ENCODE peak calls at places on chromosomes 5 and 9, in nine cellular contexts. One of them, this sample, is unnamed.

GRCh38 chr5:149175346-149176113 is 34.2 kb downstream of the ABLIM3 start:
- DNase-seq in small intestine: no peak
- DNase-seq in body of pancreas: no peak
- DNase-seq in A549: no peak
- DNase-seq in endodermal cell: no peak
- DNase-seq in brain microvascular endothelial cell: no peak
- DNase-seq in CD4-positive, alpha-beta memory T cell: no peak
- DNase-seq in right cardiac atrium: peak; percentile 91
- DNase-seq in SK-N-SH: no peak
- DNase-seq in this sample: no peak

GRCh38 chr9:93686127-93686879 is 109.9 kb downstream of the PHF2 start:
- DNase-seq in small intestine: no peak
- DNase-seq in body of pancreas: no peak
- DNase-seq in A549: no peak
- DNase-seq in endodermal cell: peak; percentile 29
- DNase-seq in brain microvascular endothelial cell: no peak
- DNase-seq in CD4-positive, alpha-beta memory T cell: no peak
- DNase-seq in right cardiac atrium: no peak
- DNase-seq in SK-N-SH: no peak
- DNase-seq in this sample: no peak

GRCh38 chr5:81721049-81721448 is 29.8 kb downstream of the SSBP2 start:
- DNase-seq in small intestine: no peak
- DNase-seq in body of pancreas: no peak
- DNase-seq in A549: no peak
- DNase-seq in endodermal cell: no peak
- DNase-seq in brain microvascular endothelial cell: no peak
- DNase-seq in CD4-positive, alpha-beta memory T cell: no peak
- DNase-seq in right cardiac atrium: no peak
- DNase-seq in SK-N-SH: no peak
- DNase-seq in this sample: no peak

GRCh38 chr5:38445374-38446028 is 110.9 kb downstream of the LIFR start:
- DNase-seq in small intestine: no peak
- DNase-seq in body of pancreas: no peak
- DNase-seq in A549: no peak
- DNase-seq in endodermal cell: peak; percentile 58
- DNase-seq in brain microvascular endothelial cell: no peak
- DNase-seq in CD4-positive, alpha-beta memory T cell: no peak
- DNase-seq in right cardiac atrium: peak; percentile 82
- DNase-seq in SK-N-SH: no peak
- DNase-seq in this sample: no peak

GRCh38 chr5:145495741-145496140 is 339.4 kb downstream of the PRELID2 start:
- DNase-seq in small intestine: peak; percentile 72
- DNase-seq in body of pancreas: peak; percentile 25
- DNase-seq in A549: peak; percentile 41
- DNase-seq in endodermal cell: no peak
- DNase-seq in brain microvascular endothelial cell: peak; percentile 96
- DNase-seq in CD4-positive, alpha-beta memory T cell: no peak
- DNase-seq in right cardiac atrium: no peak
- DNase-seq in SK-N-SH: no peak
- DNase-seq in this sample: peak; percentile 46

GRCh38 chr5:113950186-113950585 is 411.7 kb upstream of the KCNN2 start:
- DNase-seq in small intestine: no peak
- DNase-seq in body of pancreas: no peak
- DNase-seq in A549: no peak
- DNase-seq in endodermal cell: no peak
- DNase-seq in brain microvascular endothelial cell: no peak
- DNase-seq in CD4-positive, alpha-beta memory T cell: no peak
- DNase-seq in right cardiac atrium: no peak
- DNase-seq in SK-N-SH: no peak
- DNase-seq in this sample: no peak

GRCh38 chr5:166503506-166503905 is 1787.9 kb upstream of the WWC1 start:
- DNase-seq in small intestine: no peak
- DNase-seq in body of pancreas: no peak
- DNase-seq in A549: no peak
- DNase-seq in endodermal cell: no peak
- DNase-seq in brain microvascular endothelial cell: no peak
- DNase-seq in CD4-positive, alpha-beta memory T cell: no peak
- DNase-seq in right cardiac atrium: no peak
- DNase-seq in SK-N-SH: peak; percentile 6
- DNase-seq in this sample: no peak

GRCh38 chr9:20363233-20363632 is 259.1 kb downstream of the MLLT3 start:
- DNase-seq in small intestine: no peak
- DNase-seq in body of pancreas: no peak
- DNase-seq in A549: no peak
- DNase-seq in endodermal cell: peak; percentile 51
- DNase-seq in brain microvascular endothelial cell: no peak
- DNase-seq in CD4-positive, alpha-beta memory T cell: no peak
- DNase-seq in right cardiac atrium: no peak
- DNase-seq in SK-N-SH: no peak
- DNase-seq in this sample: no peak

GRCh38 chr9:104970588-104970987 is 42.6 kb upstream of the ABCA1 start:
- DNase-seq in small intestine: no peak
- DNase-seq in body of pancreas: no peak
- DNase-seq in A549: no peak
- DNase-seq in endodermal cell: no peak
- DNase-seq in brain microvascular endothelial cell: no peak
- DNase-seq in CD4-positive, alpha-beta memory T cell: no peak
- DNase-seq in right cardiac atrium: no peak
- DNase-seq in SK-N-SH: no peak
- DNase-seq in this sample: no peak

GRCh38 chr9:104972242-104972866 is 44.4 kb upstream of the ABCA1 start:
- DNase-seq in small intestine: no peak
- DNase-seq in body of pancreas: no peak
- DNase-seq in A549: no peak
- DNase-seq in endodermal cell: no peak
- DNase-seq in brain microvascular endothelial cell: no peak
- DNase-seq in CD4-positive, alpha-beta memory T cell: no peak
- DNase-seq in right cardiac atrium: no peak
- DNase-seq in SK-N-SH: no peak
- DNase-seq in this sample: no peak

GRCh38 chr9:104969116-104969515 is 41.2 kb upstream of the ABCA1 start:
- DNase-seq in small intestine: no peak
- DNase-seq in body of pancreas: no peak
- DNase-seq in A549: no peak
- DNase-seq in endodermal cell: peak; percentile 81
- DNase-seq in brain microvascular endothelial cell: no peak
- DNase-seq in CD4-positive, alpha-beta memory T cell: no peak
- DNase-seq in right cardiac atrium: no peak
- DNase-seq in SK-N-SH: no peak
- DNase-seq in this sample: no peak

GRCh38 chr9:104971521-104971920 is 43.6 kb upstream of the ABCA1 start:
- DNase-seq in small intestine: no peak
- DNase-seq in body of pancreas: no peak
- DNase-seq in A549: no peak
- DNase-seq in endodermal cell: peak; percentile 51
- DNase-seq in brain microvascular endothelial cell: no peak
- DNase-seq in CD4-positive, alpha-beta memory T cell: no peak
- DNase-seq in right cardiac atrium: no peak
- DNase-seq in SK-N-SH: no peak
- DNase-seq in this sample: no peak

GRCh38 chr9:104968025-104968982 is 40.3 kb upstream of the ABCA1 start:
- DNase-seq in small intestine: peak; percentile 81
- DNase-seq in body of pancreas: peak; percentile 88
- DNase-seq in A549: peak; percentile 86
- DNase-seq in endodermal cell: peak; percentile 95
- DNase-seq in brain microvascular endothelial cell: peak; percentile 78
- DNase-seq in CD4-positive, alpha-beta memory T cell: peak; percentile 89
- DNase-seq in right cardiac atrium: peak; percentile 96
- DNase-seq in SK-N-SH: peak; percentile 92
- DNase-seq in this sample: no peak
- H3K27ac ChIP-seq in small intestine: peak overlapping the region; percentile 91
- H3K27ac ChIP-seq in body of pancreas: peak overlapping the region; percentile 77
- H3K27ac ChIP-seq in A549: peak overlapping the region; percentile 98
- H3K27ac ChIP-seq in endodermal cell: peak overlapping the region; percentile 51
- H3K27ac ChIP-seq in brain microvascular endothelial cell: peak overlapping the region; percentile 98
- H3K27ac ChIP-seq in CD4-positive, alpha-beta memory T cell: peak overlapping the region; percentile 58
- H3K27ac ChIP-seq in right cardiac atrium: peak overlapping the region; percentile 94
- H3K27ac ChIP-seq in SK-N-SH: peak overlapping the region; percentile 44
- H3K27ac ChIP-seq in this sample: peak overlapping the region; percentile 60

GRCh38 chr5:180872419-180872818 is 11.3 kb upstream of the ZFP62 start:
- DNase-seq in small intestine: no peak
- DNase-seq in body of pancreas: no peak
- DNase-seq in A549: no peak
- DNase-seq in endodermal cell: no peak
- DNase-seq in brain microvascular endothelial cell: no peak
- DNase-seq in CD4-positive, alpha-beta memory T cell: no peak
- DNase-seq in right cardiac atrium: peak; percentile 50
- DNase-seq in SK-N-SH: no peak
- DNase-seq in this sample: no peak

GRCh38 chr5:180875860-180876426 is 14.9 kb upstream of the ZFP62 start:
- DNase-seq in small intestine: no peak
- DNase-seq in body of pancreas: no peak
- DNase-seq in A549: no peak
- DNase-seq in endodermal cell: no peak
- DNase-seq in brain microvascular endothelial cell: no peak
- DNase-seq in CD4-positive, alpha-beta memory T cell: no peak
- DNase-seq in right cardiac atrium: no peak
- DNase-seq in SK-N-SH: no peak
- DNase-seq in this sample: no peak

GRCh38 chr5:180874804-180875582 is 13.9 kb upstream of the ZFP62 start:
- DNase-seq in small intestine: no peak
- DNase-seq in body of pancreas: peak; percentile 30
- DNase-seq in A549: no peak
- DNase-seq in endodermal cell: no peak
- DNase-seq in brain microvascular endothelial cell: no peak
- DNase-seq in CD4-positive, alpha-beta memory T cell: no peak
- DNase-seq in right cardiac atrium: no peak
- DNase-seq in SK-N-SH: no peak
- DNase-seq in this sample: no peak

GRCh38 chr5:180870669-180871068 is 9.6 kb upstream of the ZFP62 start:
- DNase-seq in small intestine: no peak
- DNase-seq in body of pancreas: no peak
- DNase-seq in A549: no peak
- DNase-seq in endodermal cell: no peak
- DNase-seq in brain microvascular endothelial cell: no peak
- DNase-seq in CD4-positive, alpha-beta memory T cell: no peak
- DNase-seq in right cardiac atrium: no peak
- DNase-seq in SK-N-SH: no peak
- DNase-seq in this sample: no peak

GRCh38 chr5:180873628-180874520 is 12.8 kb upstream of the ZFP62 start:
- DNase-seq in small intestine: peak; percentile 41
- DNase-seq in body of pancreas: peak; percentile 71
- DNase-seq in A549: no peak
- DNase-seq in endodermal cell: peak; percentile 36
- DNase-seq in brain microvascular endothelial cell: peak; percentile 38
- DNase-seq in CD4-positive, alpha-beta memory T cell: peak; percentile 54
- DNase-seq in right cardiac atrium: no peak
- DNase-seq in SK-N-SH: no peak
- DNase-seq in this sample: no peak
- H3K27ac ChIP-seq in small intestine: no peak overlapping the region
- H3K27ac ChIP-seq in body of pancreas: peak overlapping the region; percentile 69
- H3K27ac ChIP-seq in A549: peak overlapping the region; percentile 7
- H3K27ac ChIP-seq in endodermal cell: no peak overlapping the region
- H3K27ac ChIP-seq in brain microvascular endothelial cell: no peak overlapping the region
- H3K27ac ChIP-seq in CD4-positive, alpha-beta memory T cell: no peak overlapping the region
- H3K27ac ChIP-seq in right cardiac atrium: no peak overlapping the region
- H3K27ac ChIP-seq in SK-N-SH: no peak overlapping the region
- H3K27ac ChIP-seq in this sample: no peak overlapping the region

GRCh38 chr5:142970440-142970788 is 200.2 kb downstream of the ARHGAP26 start:
- DNase-seq in small intestine: no peak
- DNase-seq in body of pancreas: no peak
- DNase-seq in A549: no peak
- DNase-seq in endodermal cell: peak; percentile 31
- DNase-seq in brain microvascular endothelial cell: no peak
- DNase-seq in CD4-positive, alpha-beta memory T cell: no peak
- DNase-seq in right cardiac atrium: no peak
- DNase-seq in SK-N-SH: no peak
- DNase-seq in this sample: no peak

GRCh38 chr5:142969624-142970439 is 199.7 kb downstream of the ARHGAP26 start:
- DNase-seq in small intestine: no peak
- DNase-seq in body of pancreas: no peak
- DNase-seq in A549: no peak
- DNase-seq in endodermal cell: peak; percentile 10
- DNase-seq in brain microvascular endothelial cell: no peak
- DNase-seq in CD4-positive, alpha-beta memory T cell: no peak
- DNase-seq in right cardiac atrium: no peak
- DNase-seq in SK-N-SH: no peak
- DNase-seq in this sample: no peak

GRCh38 chr5:142972064-142972463 is 201.9 kb downstream of the ARHGAP26 start:
- DNase-seq in small intestine: no peak
- DNase-seq in body of pancreas: no peak
- DNase-seq in A549: no peak
- DNase-seq in endodermal cell: peak; percentile 17
- DNase-seq in brain microvascular endothelial cell: no peak
- DNase-seq in CD4-positive, alpha-beta memory T cell: no peak
- DNase-seq in right cardiac atrium: no peak
- DNase-seq in SK-N-SH: no peak
- DNase-seq in this sample: no peak

GRCh38 chr5:142971296-142972013 is 201.3 kb downstream of the ARHGAP26 start:
- DNase-seq in small intestine: no peak
- DNase-seq in body of pancreas: no peak
- DNase-seq in A549: no peak
- DNase-seq in endodermal cell: peak; percentile 41
- DNase-seq in brain microvascular endothelial cell: no peak
- DNase-seq in CD4-positive, alpha-beta memory T cell: no peak
- DNase-seq in right cardiac atrium: no peak
- DNase-seq in SK-N-SH: no peak
- DNase-seq in this sample: no peak

GRCh38 chr5:142969186-142969585 is 199.0 kb downstream of the ARHGAP26 start:
- DNase-seq in small intestine: no peak
- DNase-seq in body of pancreas: no peak
- DNase-seq in A549: no peak
- DNase-seq in endodermal cell: peak; percentile 4
- DNase-seq in brain microvascular endothelial cell: no peak
- DNase-seq in CD4-positive, alpha-beta memory T cell: no peak
- DNase-seq in right cardiac atrium: no peak
- DNase-seq in SK-N-SH: no peak
- DNase-seq in this sample: no peak
- H3K27ac ChIP-seq in small intestine: no peak overlapping the region
- H3K27ac ChIP-seq in body of pancreas: no peak overlapping the region
- H3K27ac ChIP-seq in A549: no peak overlapping the region
- H3K27ac ChIP-seq in endodermal cell: no peak overlapping the region
- H3K27ac ChIP-seq in brain microvascular endothelial cell: no peak overlapping the region
- H3K27ac ChIP-seq in CD4-positive, alpha-beta memory T cell: no peak overlapping the region
- H3K27ac ChIP-seq in right cardiac atrium: no peak overlapping the region
- H3K27ac ChIP-seq in SK-N-SH: no peak overlapping the region
- H3K27ac ChIP-seq in this sample: no peak overlapping the region

GRCh38 chr5:56319281-56320242 is 86.4 kb upstream of the ANKRD55 start:
- DNase-seq in small intestine: no peak
- DNase-seq in body of pancreas: no peak
- DNase-seq in A549: no peak
- DNase-seq in endodermal cell: no peak
- DNase-seq in brain microvascular endothelial cell: no peak
- DNase-seq in CD4-positive, alpha-beta memory T cell: no peak
- DNase-seq in right cardiac atrium: peak; percentile 67
- DNase-seq in SK-N-SH: no peak
- DNase-seq in this sample: no peak

GRCh38 chr5:56322592-56322991 is 89.5 kb upstream of the ANKRD55 start:
- DNase-seq in small intestine: no peak
- DNase-seq in body of pancreas: no peak
- DNase-seq in A549: no peak
- DNase-seq in endodermal cell: no peak
- DNase-seq in brain microvascular endothelial cell: no peak
- DNase-seq in CD4-positive, alpha-beta memory T cell: no peak
- DNase-seq in right cardiac atrium: no peak
- DNase-seq in SK-N-SH: no peak
- DNase-seq in this sample: no peak

GRCh38 chr5:56320686-56321085 is 87.6 kb upstream of the ANKRD55 start:
- DNase-seq in small intestine: no peak
- DNase-seq in body of pancreas: no peak
- DNase-seq in A549: no peak
- DNase-seq in endodermal cell: no peak
- DNase-seq in brain microvascular endothelial cell: no peak
- DNase-seq in CD4-positive, alpha-beta memory T cell: no peak
- DNase-seq in right cardiac atrium: no peak
- DNase-seq in SK-N-SH: no peak
- DNase-seq in this sample: no peak

GRCh38 chr5:56323505-56323904 is 90.4 kb upstream of the ANKRD55 start:
- DNase-seq in small intestine: no peak
- DNase-seq in body of pancreas: peak; percentile 46
- DNase-seq in A549: peak; percentile 44
- DNase-seq in endodermal cell: peak; percentile 62
- DNase-seq in brain microvascular endothelial cell: peak; percentile 59
- DNase-seq in CD4-positive, alpha-beta memory T cell: no peak
- DNase-seq in right cardiac atrium: no peak
- DNase-seq in SK-N-SH: peak; percentile 34
- DNase-seq in this sample: no peak

DNA sequence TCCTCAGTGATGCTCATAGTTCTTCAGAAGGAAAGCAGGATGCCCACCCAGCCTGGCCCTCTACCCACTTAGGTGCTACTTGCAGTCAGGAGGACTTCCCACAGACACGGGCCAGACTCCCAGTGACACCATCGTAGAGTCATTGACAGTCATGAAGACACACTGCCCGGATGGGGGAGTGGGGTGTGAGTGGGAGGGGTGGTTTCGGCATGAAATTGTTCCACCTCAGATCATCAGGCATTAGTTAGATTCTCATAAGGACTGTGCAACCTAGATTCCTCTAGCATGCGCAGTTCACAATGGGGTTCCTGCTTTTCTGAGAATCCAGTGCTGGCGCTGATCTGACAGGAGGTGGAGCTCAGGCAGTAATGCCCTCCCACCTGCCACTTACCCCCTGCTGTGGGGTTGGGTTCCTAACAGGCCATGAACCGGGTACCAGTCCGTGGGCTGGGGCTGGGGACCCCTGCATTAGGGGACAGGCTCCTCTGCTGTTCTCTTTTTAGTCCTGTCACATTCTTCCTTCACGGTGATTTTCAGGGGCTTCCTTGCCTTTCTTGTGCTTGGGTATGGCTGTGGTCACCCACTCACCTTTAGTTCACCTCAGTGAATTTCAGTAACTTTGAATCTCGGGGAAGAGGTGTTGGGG is 88.2 kb upstream of the ANKRD55 start:
- DNase-seq in small intestine: no peak
- DNase-seq in body of pancreas: no peak
- DNase-seq in A549: no peak
- DNase-seq in endodermal cell: no peak
- DNase-seq in brain microvascular endothelial cell: no peak
- DNase-seq in CD4-positive, alpha-beta memory T cell: no peak
- DNase-seq in right cardiac atrium: no peak
- DNase-seq in SK-N-SH: no peak
- DNase-seq in this sample: no peak
- H3K27ac ChIP-seq in small intestine: no peak overlapping the region
- H3K27ac ChIP-seq in body of pancreas: no peak overlapping the region
- H3K27ac ChIP-seq in A549: peak overlapping the region; percentile 5
- H3K27ac ChIP-seq in endodermal cell: no peak overlapping the region
- H3K27ac ChIP-seq in brain microvascular endothelial cell: no peak overlapping the region
- H3K27ac ChIP-seq in CD4-positive, alpha-beta memory T cell: peak overlapping the region; percentile 9
- H3K27ac ChIP-seq in right cardiac atrium: no peak overlapping the region
- H3K27ac ChIP-seq in SK-N-SH: no peak overlapping the region
- H3K27ac ChIP-seq in this sample: no peak overlapping the region

This sample was measured in epithelial cell of prostate.